ENCODE peak calls at places on chromosomes 6 and 20, in eight cellular contexts. One of them, this sample, is unnamed.

GRCh38 chr6:74100719-74101287 is 404.8 kb downstream of the CD109 start:
- DNase-seq in transverse colon: no peak
- DNase-seq in fibroblast of lung: no peak
- DNase-seq in stomach: no peak
- DNase-seq in upper lobe of left lung: no peak
- DNase-seq in AG09319: no peak
- DNase-seq in dorsolateral prefrontal cortex: no peak
- DNase-seq in BE2C: no peak
- DNase-seq in this sample: no peak

GRCh38 chr20:58634818-58635665 is 16.0 kb upstream of the STX16 start:
- DNase-seq in AG09319: no peak
- DNase-seq in BE2C: peak
- DNase-seq in stomach: no peak
- DNase-seq in upper lobe of left lung: peak
- DNase-seq in transverse colon: no peak
- DNase-seq in fibroblast of lung: peak
- DNase-seq in dorsolateral prefrontal cortex: no peak
- DNase-seq in this sample: peak

GRCh38 chr6:117167520-117168271 is 97.7 kb upstream of the VGLL2 start:
- DNase-seq in upper lobe of left lung: no peak
- DNase-seq in dorsolateral prefrontal cortex: no peak
- DNase-seq in BE2C: no peak
- DNase-seq in AG09319: no peak
- DNase-seq in transverse colon: no peak
- DNase-seq in stomach: no peak
- DNase-seq in fibroblast of lung: peak
- DNase-seq in this sample: no peak

GRCh38 chr6:167532410-167533294 is 207.8 kb downstream of the TTLL2 start:
- DNase-seq in stomach: no peak
- DNase-seq in dorsolateral prefrontal cortex: no peak
- DNase-seq in upper lobe of left lung: no peak
- DNase-seq in BE2C: peak
- DNase-seq in transverse colon: no peak
- DNase-seq in AG09319: no peak
- DNase-seq in fibroblast of lung: no peak
- DNase-seq in this sample: no peak

GRCh38 chr20:58710481-58711265 is 18.1 kb downstream of the NPEPL1 start:
- DNase-seq in fibroblast of lung: no peak
- DNase-seq in transverse colon: peak
- DNase-seq in dorsolateral prefrontal cortex: peak
- DNase-seq in upper lobe of left lung: no peak
- DNase-seq in AG09319: no peak
- DNase-seq in stomach: no peak
- DNase-seq in BE2C: no peak
- DNase-seq in this sample: no peak

GRCh38 chr20:32564921-32565734 is 20.0 kb downstream of the NOL4L start:
- DNase-seq in transverse colon: peak
- DNase-seq in AG09319: no peak
- DNase-seq in stomach: no peak
- DNase-seq in dorsolateral prefrontal cortex: peak
- DNase-seq in BE2C: no peak
- DNase-seq in upper lobe of left lung: no peak
- DNase-seq in fibroblast of lung: no peak
- DNase-seq in this sample: no peak

GRCh38 chr6:128412680-128413079 is 107.7 kb downstream of the PTPRK start:
- DNase-seq in dorsolateral prefrontal cortex: no peak
- DNase-seq in AG09319: no peak
- DNase-seq in upper lobe of left lung: no peak
- DNase-seq in fibroblast of lung: peak
- DNase-seq in transverse colon: no peak
- DNase-seq in stomach: no peak
- DNase-seq in BE2C: no peak
- DNase-seq in this sample: no peak

GRCh38 chr6:11952291-11952690 is 59.8 kb upstream of the HIVEP1 start:
- DNase-seq in stomach: no peak
- DNase-seq in fibroblast of lung: no peak
- DNase-seq in upper lobe of left lung: no peak
- DNase-seq in BE2C: no peak
- DNase-seq in transverse colon: no peak
- DNase-seq in dorsolateral prefrontal cortex: no peak
- DNase-seq in AG09319: no peak
- DNase-seq in this sample: no peak

GRCh38 chr6:13538084-13538483 is 36.3 kb upstream of the SIRT5 start:
- DNase-seq in stomach: no peak
- DNase-seq in transverse colon: no peak
- DNase-seq in BE2C: no peak
- DNase-seq in upper lobe of left lung: no peak
- DNase-seq in AG09319: peak
- DNase-seq in fibroblast of lung: peak
- DNase-seq in dorsolateral prefrontal cortex: no peak
- DNase-seq in this sample: no peak

GRCh38 chr6:119158057-119158848 is 79.8 kb upstream of the FAM184A start:
- DNase-seq in dorsolateral prefrontal cortex: no peak
- DNase-seq in upper lobe of left lung: peak
- DNase-seq in stomach: no peak
- DNase-seq in AG09319: peak
- DNase-seq in fibroblast of lung: peak
- DNase-seq in BE2C: no peak
- DNase-seq in transverse colon: no peak
- DNase-seq in this sample: no peak

GRCh38 chr6:158565482-158566040 is 5.7 kb downstream of the TMEM181 start:
- DNase-seq in transverse colon: no peak
- DNase-seq in BE2C: no peak
- DNase-seq in stomach: no peak
- DNase-seq in fibroblast of lung: no peak
- DNase-seq in upper lobe of left lung: peak
- DNase-seq in dorsolateral prefrontal cortex: no peak
- DNase-seq in AG09319: no peak
- DNase-seq in this sample: no peak
- TF ChIP-seq CTCF in transverse colon: no peak
- TF ChIP-seq CTCF in BE2C: peak
- TF ChIP-seq CTCF in stomach: no peak
- TF ChIP-seq CTCF in fibroblast of lung: no peak
- TF ChIP-seq CTCF in upper lobe of left lung: no peak
- TF ChIP-seq CTCF in dorsolateral prefrontal cortex: no peak
- TF ChIP-seq CTCF in AG09319: no peak
- TF ChIP-seq CTCF in this sample: no peak

DNA sequence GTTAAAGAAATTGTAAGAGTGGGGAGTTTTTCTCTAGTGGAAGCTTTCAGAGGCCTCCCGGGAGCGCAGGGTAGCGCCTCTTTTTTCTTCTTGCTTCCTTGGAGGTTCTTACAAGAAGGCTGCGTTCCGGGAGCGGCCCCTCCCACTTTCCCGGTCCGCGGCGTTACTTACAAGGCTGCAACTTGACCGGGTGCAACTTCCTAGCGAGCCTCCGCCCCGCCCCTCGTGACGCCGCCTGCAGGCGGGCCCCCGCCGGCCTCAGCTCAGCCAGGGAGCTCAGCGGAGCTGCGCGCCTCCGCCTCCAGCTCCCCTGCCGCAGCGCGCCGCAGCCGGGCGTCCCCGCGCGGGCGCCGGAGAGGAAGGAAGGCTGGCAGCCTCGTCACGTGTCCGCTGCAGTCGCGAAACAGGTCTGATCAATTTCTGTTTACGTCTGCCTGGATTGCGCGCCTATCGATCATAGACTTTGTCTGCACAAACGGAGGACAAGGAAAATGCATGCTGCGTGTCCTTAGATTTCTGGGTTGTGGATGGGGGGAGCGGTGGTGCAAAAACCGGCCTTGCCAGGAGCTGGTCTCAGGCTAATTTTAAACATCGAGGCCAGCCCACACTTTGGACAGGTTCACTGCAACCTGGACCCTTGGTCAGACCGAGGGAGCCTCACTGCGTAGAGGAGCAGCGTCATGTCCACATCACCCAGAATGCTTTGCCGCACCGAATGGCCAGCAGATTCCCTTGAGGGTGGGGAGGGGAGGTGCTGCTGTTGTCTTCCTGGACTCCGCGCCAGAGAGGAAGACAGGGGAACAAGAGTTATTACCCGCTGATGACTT is at the start of the genes FAM217B and PPP1R3D:
- DNase-seq in BE2C: peak
- DNase-seq in stomach: peak
- DNase-seq in fibroblast of lung: peak
- DNase-seq in dorsolateral prefrontal cortex: peak
- DNase-seq in AG09319: peak
- DNase-seq in upper lobe of left lung: peak
- DNase-seq in transverse colon: peak
- DNase-seq in this sample: peak
- TF ChIP-seq CTCF in BE2C: no peak
- TF ChIP-seq CTCF in stomach: no peak
- TF ChIP-seq CTCF in fibroblast of lung: no peak
- TF ChIP-seq CTCF in dorsolateral prefrontal cortex: peak
- TF ChIP-seq CTCF in AG09319: no peak
- TF ChIP-seq CTCF in upper lobe of left lung: peak
- TF ChIP-seq CTCF in transverse colon: peak
- TF ChIP-seq CTCF in this sample: no peak

DNA sequence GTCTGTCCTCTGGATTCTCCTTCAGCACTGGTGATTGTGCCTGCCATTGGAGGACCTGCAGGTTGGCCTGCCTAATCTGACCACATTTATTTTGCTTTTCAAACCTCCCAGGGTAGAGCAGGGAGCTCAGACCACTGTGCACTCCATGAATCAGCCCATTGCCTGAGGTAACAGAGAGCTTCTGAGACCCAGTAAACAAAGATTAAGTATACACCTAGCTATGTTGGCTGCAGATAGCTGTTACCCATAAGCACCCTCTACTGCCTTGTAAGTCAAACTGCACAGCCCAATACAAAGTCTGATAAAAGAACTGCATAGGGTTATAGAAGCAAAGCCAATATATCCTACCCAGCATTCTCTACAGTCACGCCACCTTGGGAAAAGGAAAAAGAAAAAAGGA is 338.7 kb downstream of the HTR1B start:
- DNase-seq in dorsolateral prefrontal cortex: no peak
- DNase-seq in stomach: no peak
- DNase-seq in BE2C: no peak
- DNase-seq in AG09319: no peak
- DNase-seq in transverse colon: no peak
- DNase-seq in fibroblast of lung: peak
- DNase-seq in upper lobe of left lung: no peak
- DNase-seq in this sample: no peak
- TF ChIP-seq CTCF in dorsolateral prefrontal cortex: no peak
- TF ChIP-seq CTCF in stomach: no peak
- TF ChIP-seq CTCF in BE2C: peak
- TF ChIP-seq CTCF in AG09319: no peak
- TF ChIP-seq CTCF in transverse colon: no peak
- TF ChIP-seq CTCF in fibroblast of lung: no peak
- TF ChIP-seq CTCF in upper lobe of left lung: no peak
- TF ChIP-seq CTCF in this sample: no peak

GRCh38 chr6:158706369-158706982 is 56.6 kb downstream of the SYTL3 start:
- DNase-seq in BE2C: peak
- DNase-seq in stomach: peak
- DNase-seq in AG09319: no peak
- DNase-seq in upper lobe of left lung: no peak
- DNase-seq in dorsolateral prefrontal cortex: peak
- DNase-seq in transverse colon: peak
- DNase-seq in fibroblast of lung: peak
- DNase-seq in this sample: no peak

GRCh38 chr6:158707120-158707519 is 57.3 kb downstream of the SYTL3 start:
- DNase-seq in fibroblast of lung: peak
- DNase-seq in upper lobe of left lung: no peak
- DNase-seq in AG09319: no peak
- DNase-seq in BE2C: peak
- DNase-seq in transverse colon: peak
- DNase-seq in stomach: peak
- DNase-seq in dorsolateral prefrontal cortex: peak
- DNase-seq in this sample: no peak

GRCh38 chr6:158709809-158710208 is 60.0 kb downstream of the SYTL3 start:
- DNase-seq in upper lobe of left lung: no peak
- DNase-seq in transverse colon: no peak
- DNase-seq in fibroblast of lung: no peak
- DNase-seq in BE2C: no peak
- DNase-seq in dorsolateral prefrontal cortex: peak
- DNase-seq in stomach: no peak
- DNase-seq in AG09319: no peak
- DNase-seq in this sample: no peak

GRCh38 chr6:158708239-158708638 is 58.4 kb downstream of the SYTL3 start:
- DNase-seq in stomach: peak
- DNase-seq in AG09319: no peak
- DNase-seq in upper lobe of left lung: peak
- DNase-seq in dorsolateral prefrontal cortex: peak
- DNase-seq in transverse colon: no peak
- DNase-seq in fibroblast of lung: peak
- DNase-seq in BE2C: no peak
- DNase-seq in this sample: no peak

GRCh38 chr6:158707826-158708225 is 58.0 kb downstream of the SYTL3 start:
- DNase-seq in stomach: peak
- DNase-seq in AG09319: no peak
- DNase-seq in upper lobe of left lung: no peak
- DNase-seq in BE2C: no peak
- DNase-seq in fibroblast of lung: peak
- DNase-seq in transverse colon: peak
- DNase-seq in dorsolateral prefrontal cortex: peak
- DNase-seq in this sample: no peak
- TF ChIP-seq CTCF in stomach: no peak
- TF ChIP-seq CTCF in AG09319: no peak
- TF ChIP-seq CTCF in upper lobe of left lung: no peak
- TF ChIP-seq CTCF in BE2C: no peak
- TF ChIP-seq CTCF in fibroblast of lung: no peak
- TF ChIP-seq CTCF in transverse colon: no peak
- TF ChIP-seq CTCF in dorsolateral prefrontal cortex: no peak
- TF ChIP-seq CTCF in this sample: no peak

DNA sequence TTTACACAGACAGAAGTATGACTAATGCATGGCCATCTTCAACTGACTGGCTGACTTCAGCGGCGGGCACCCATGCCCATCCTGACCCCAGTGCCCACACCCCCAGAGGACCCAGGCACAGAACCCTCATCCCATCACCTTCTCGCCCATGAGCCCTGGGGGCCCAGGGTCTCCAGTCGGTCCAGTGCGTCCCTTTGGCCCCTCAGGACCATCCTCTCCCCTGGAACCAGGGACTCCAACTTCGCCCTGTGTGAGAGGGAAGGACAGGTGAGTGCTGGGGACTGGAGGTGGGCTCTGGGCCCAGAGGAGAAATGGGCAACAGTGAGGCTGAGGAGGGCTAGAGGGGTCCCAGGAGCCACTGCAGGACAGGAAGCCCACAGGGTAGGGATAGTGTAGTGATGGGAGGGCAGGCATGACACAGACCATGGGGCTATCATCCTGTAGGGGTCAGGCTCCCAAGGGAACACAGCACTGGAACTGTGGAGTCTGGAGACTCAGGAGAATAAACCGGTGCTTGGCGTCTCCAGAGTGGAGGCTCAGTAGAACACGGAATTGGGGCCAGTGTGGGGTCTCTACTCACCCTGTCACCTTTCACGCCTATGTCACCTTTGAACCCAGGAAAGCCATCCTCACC is 16.7 kb downstream of the COL11A2 start:
- DNase-seq in transverse colon: no peak
- DNase-seq in upper lobe of left lung: no peak
- DNase-seq in dorsolateral prefrontal cortex: no peak
- DNase-seq in stomach: no peak
- DNase-seq in BE2C: no peak
- DNase-seq in fibroblast of lung: no peak
- DNase-seq in AG09319: no peak
- DNase-seq in this sample: no peak
- TF ChIP-seq CTCF in transverse colon: no peak
- TF ChIP-seq CTCF in upper lobe of left lung: no peak
- TF ChIP-seq CTCF in dorsolateral prefrontal cortex: no peak
- TF ChIP-seq CTCF in stomach: no peak
- TF ChIP-seq CTCF in BE2C: peak
- TF ChIP-seq CTCF in fibroblast of lung: no peak
- TF ChIP-seq CTCF in AG09319: no peak
- TF ChIP-seq CTCF in this sample: no peak